ENCODE peak calls at places on chromosomes 12 and 14, in six cellular contexts. N is left lung, D is HepG2, K is uterus, A is cardiac muscle cell, L is heart right ventricle. X is an unnamed sample.

GRCh38 chr14:92603309-92604257 is 90.0 kb downstream of the RIN3 start:
- DNase-seq in D (no peak), N (no peak), A (peak; percentile 94), K (no peak), L (peak; percentile 52), X (no peak)

GRCh38 chr12:101670007-101670671 is 27.3 kb upstream of the CHPT1 start:
- DNase-seq in K (no peak), L (peak; percentile 9), D (peak; percentile 66), A (peak; percentile 77), N (no peak), X (peak; percentile 50)

GRCh38 chr12:121524196-121524930 is 56.5 kb downstream of the KDM2B start:
- DNase-seq in D (no peak), N (no peak), L (no peak), K (no peak), A (no peak), X (no peak)

GRCh38 chr14:54088271-54088670 is 131.6 kb upstream of the BMP4 start:
- DNase-seq in A (no peak), D (peak; percentile 46), K (no peak), N (no peak), L (no peak), X (no peak)

GRCh38 chr14:51860836-51861583 is 598 bp downstream of the GNG2 start:
- DNase-seq in D (no peak), K (no peak), L (no peak), N (no peak), A (peak; percentile 30), X (no peak)

GRCh38 chr14:68979021-68979721 is at the start of gene ACTN1:
- DNase-seq in N (peak; percentile 96), K (peak; percentile 95), D (peak; percentile 94), L (peak; percentile 94), A (peak; percentile 99), X (peak; percentile 94)

GRCh38 chr14:102464846-102465341 is 44.7 kb downstream of the ANKRD9 start:
- DNase-seq in N (no peak), L (no peak), K (no peak), A (no peak), D (peak; percentile 78), X (peak; percentile 77)

GRCh38 chr14:96030136-96030760 is 8.9 kb upstream of the C14orf132 start:
- DNase-seq in D (no peak), K (no peak), A (no peak), L (no peak), N (peak; percentile 47), X (no peak)

GRCh38 chr12:51914034-51914923 is 7.0 kb downstream of the ACVRL1 start:
- DNase-seq in D (no peak), N (no peak), L (no peak), A (no peak), K (no peak), X (no peak)

GRCh38 chr14:49545071-49545470 is 41.1 kb downstream of the RPS29 start:
- DNase-seq in A (no peak), N (no peak), L (no peak), D (no peak), K (no peak), X (no peak)

GRCh38 chr14:64541261-64541970 is 875 bp downstream of the HSPA2 start:
- DNase-seq in L (peak; percentile 11), K (peak; percentile 32), A (no peak), N (no peak), D (no peak), X (no peak)

GRCh38 chr14:35114036-35114435 is 7.8 kb downstream of the PPP2R3C start:
- DNase-seq in K (no peak), L (no peak), D (no peak), A (no peak), N (no peak), X (no peak)

GRCh38 chr14:68234101-68234905 is 414.7 kb downstream of the RAD51B start:
- DNase-seq in D (no peak), N (no peak), A (no peak), L (no peak), K (no peak), X (no peak)

GRCh38 chr12:101608301-101609133 is 13.7 kb downstream of the MYBPC1 start:
- DNase-seq in A (no peak), N (no peak), K (no peak), D (peak; percentile 100), L (no peak), X (peak; percentile 62)

GRCh38 chr14:102325791-102326345 is 6.3 kb downstream of the ZNF839 start:
- DNase-seq in K (no peak), A (no peak), L (no peak), N (no peak), D (no peak), X (no peak)

GRCh38 chr12:49230176-49230575 is 34.7 kb upstream of the TUBA1C start:
- DNase-seq in L (no peak), N (no peak), A (no peak), D (no peak), K (no peak), X (no peak)

GRCh38 chr12:104464899-104465298 is 8.2 kb downstream of the CHST11 start:
- DNase-seq in D (no peak), N (no peak), A (no peak), K (no peak), L (no peak), X (no peak)

GRCh38 chr12:104462325-104462724 is 5.6 kb downstream of the CHST11 start:
- DNase-seq in A (no peak), K (no peak), N (no peak), D (no peak), L (no peak), X (no peak)

GRCh38 chr12:104462931-104463339 is 6.2 kb downstream of the CHST11 start:
- DNase-seq in K (no peak), N (no peak), L (no peak), D (no peak), A (no peak), X (no peak)

GRCh38 chr12:104465379-104465778 is 8.6 kb downstream of the CHST11 start:
- DNase-seq in A (no peak), D (no peak), K (no peak), N (no peak), L (no peak), X (no peak)

DNA sequence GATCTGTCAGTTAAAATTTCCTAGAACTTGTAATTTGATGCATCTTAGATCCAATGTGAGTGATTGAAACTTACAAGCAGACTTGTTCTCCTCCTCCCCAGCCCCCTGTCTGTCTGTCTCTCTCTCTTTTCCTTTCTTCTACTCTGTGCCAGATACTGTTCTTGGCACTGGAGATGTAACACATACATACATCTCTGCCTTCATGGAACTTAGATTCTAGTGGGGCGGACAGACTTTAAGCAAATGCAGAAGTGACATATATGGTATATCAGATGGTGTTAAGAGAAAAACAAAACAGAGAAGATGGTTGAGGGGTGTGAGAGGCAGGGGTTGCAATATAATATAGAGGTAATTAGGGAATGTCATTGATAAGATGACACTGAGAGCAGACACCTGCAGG is 6.6 kb downstream of the CHST11 start:
- DNase-seq in K (no peak), N (no peak), L (no peak), A (no peak), D (no peak), X (no peak)
- H3K4me1 ChIP-seq in K (no peaks in the 10 kb centered on the region), N (peaks cover 10% of the 10 kb centered on the region), L (peaks cover 24% of the 10 kb centered on the region), A (peaks cover 39% of the 10 kb centered on the region), D (no peaks in the 10 kb centered on the region), X (no peaks in the 10 kb centered on the region)

DNA sequence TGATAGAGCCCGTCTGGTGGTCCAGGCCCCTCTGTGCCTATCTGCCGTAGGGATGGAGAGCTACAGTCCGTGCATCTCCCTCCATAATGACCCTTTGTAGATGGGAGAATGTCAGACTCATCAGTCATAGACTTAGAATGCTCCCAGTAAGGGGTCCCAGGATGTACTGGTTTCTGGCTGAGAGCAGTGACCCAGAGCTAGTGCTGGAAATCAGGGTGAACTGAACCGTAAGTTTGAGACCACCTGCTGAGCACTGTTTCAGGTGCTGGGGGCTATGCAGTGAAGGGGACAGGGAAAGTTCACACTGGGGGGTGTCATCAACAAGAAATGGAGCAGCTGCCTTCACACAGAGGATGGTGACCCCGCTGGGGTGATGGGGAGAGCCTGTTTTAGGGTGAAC is 34.1 kb downstream of the SLC6A12 start:
- DNase-seq in L (no peak), N (no peak), D (no peak), K (no peak), A (no peak), X (no peak)
- H3K4me1 ChIP-seq in L (peaks cover 65% of the 10 kb centered on the region), N (no peaks in the 10 kb centered on the region), D (peaks cover 40% of the 10 kb centered on the region), K (no peaks in the 10 kb centered on the region), A (peaks cover 33% of the 10 kb centered on the region), X (no peaks in the 10 kb centered on the region)

DNA sequence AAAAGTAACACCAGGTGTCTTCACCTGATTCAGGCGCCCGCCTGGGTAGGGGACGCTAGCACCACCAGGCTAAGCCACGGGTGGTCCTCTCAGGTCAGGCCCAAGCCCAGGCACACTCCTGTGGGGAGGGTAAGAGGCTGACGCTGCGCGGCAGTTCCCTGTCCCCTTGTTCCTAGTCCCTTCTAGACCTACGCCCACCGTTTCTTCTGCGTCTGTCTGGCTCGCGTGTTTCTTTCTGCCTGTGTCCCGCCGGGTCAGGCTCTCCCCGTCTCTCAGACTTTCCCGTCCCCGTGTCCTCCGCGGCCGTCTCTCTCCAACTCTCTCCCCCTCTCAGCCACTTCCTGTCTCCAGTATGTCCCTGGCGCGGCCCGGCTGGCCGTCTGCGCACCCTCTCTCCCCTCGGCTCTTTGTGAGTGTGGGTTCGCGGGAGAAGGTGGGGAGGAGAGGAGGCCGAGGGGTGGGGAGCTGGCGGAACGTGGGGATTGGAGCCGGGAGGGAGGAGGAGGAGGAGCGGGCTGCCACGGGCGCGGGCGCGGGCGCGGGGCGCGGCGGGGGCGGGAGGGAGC is 3.1 kb upstream of the TNS2 start:
- DNase-seq in K (peak; percentile 90), D (peak; percentile 51), N (peak; percentile 84), A (peak; percentile 95), L (peak; percentile 89), X (no peak)
- H3K4me1 ChIP-seq in K (peaks cover 20% of the 10 kb centered on the region), D (peaks cover 77% of the 10 kb centered on the region), N (peaks cover 35% of the 10 kb centered on the region), A (peaks cover 25% of the 10 kb centered on the region), L (peaks cover 62% of the 10 kb centered on the region), X (peaks cover 64% of the 10 kb centered on the region)

DNA sequence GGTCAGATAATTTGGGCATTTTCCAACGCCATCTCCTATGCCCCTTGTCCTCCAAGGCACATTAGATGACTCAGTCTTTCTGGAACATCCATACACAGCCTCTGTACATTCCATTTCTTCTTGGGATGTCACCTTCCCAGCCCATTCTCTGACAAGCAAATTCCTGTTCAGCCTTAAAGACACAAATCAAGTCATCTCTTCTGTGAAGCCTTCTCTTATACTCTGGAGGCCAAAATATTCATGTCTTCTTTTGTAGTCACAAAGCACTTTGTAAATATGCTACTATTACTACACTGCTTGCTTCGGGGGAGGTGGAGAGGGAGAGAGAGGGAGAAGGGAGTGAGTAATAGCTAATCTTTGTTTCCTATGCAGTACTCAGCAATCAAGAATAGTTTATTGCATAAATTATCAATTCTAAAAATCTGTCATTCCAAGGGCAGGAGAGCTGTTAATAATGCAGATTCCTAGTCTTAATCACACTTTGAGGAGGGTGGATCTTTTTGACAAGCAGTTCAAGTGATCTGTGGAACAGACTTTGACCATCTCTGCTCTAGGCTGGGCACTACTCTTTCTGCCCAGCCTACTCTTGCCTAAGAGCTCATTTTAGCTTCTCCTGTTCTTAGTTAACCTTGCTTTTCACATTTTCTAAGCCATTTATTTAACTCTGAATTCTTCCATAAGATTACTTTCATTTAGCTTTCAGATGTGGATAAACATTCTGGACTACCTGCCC is 27.9 kb downstream of the KCNMB4 start:
- DNase-seq in L (no peak), K (no peak), N (no peak), D (no peak), A (peak; percentile 63), X (no peak)
- H3K4me1 ChIP-seq in L (no peaks in the 10 kb centered on the region), K (no peaks in the 10 kb centered on the region), N (no peaks in the 10 kb centered on the region), D (no peaks in the 10 kb centered on the region), A (no peaks in the 10 kb centered on the region), X (no peaks in the 10 kb centered on the region)